ENCODE peak calls at places on chromosome 17, in five cellular contexts. G is astrocyte of the cerebellum, M is tibial artery, I is brain microvascular endothelial cell, A is fibroblast of the aortic adventitia. U is an unnamed sample.

GRCh38 chr17:56756536-56756935 is 77.2 kb downstream of the C17orf67 start:
- DNase-seq in M (no peak), A (peak), I (peak), G (peak), U (peak)

GRCh38 chr17:8892338-8892690 is 24.8 kb upstream of the PIK3R6 start:
- DNase-seq in G (no peak), A (no peak), M (no peak), I (peak), U (no peak)

GRCh38 chr17:3887394-3887793 is 5.5 kb downstream of the CAMKK1 start:
- DNase-seq in G (no peak), I (no peak), A (no peak), M (no peak), U (no peak)

GRCh38 chr17:55926276-55926995 is 175.6 kb downstream of the PCTP start:
- DNase-seq in M (no peak), G (no peak), A (no peak), I (no peak), U (peak)

GRCh38 chr17:68733241-68734176 is 132.3 kb upstream of the FAM20A start:
- DNase-seq in A (peak), I (peak), M (peak), G (no peak), U (no peak)

GRCh38 chr17:77471984-77472836 is 331.4 kb downstream of the SEC14L1 start:
- DNase-seq in M (no peak), A (peak), G (peak), I (no peak), U (peak)

GRCh38 chr17:32303861-32304288 is 38.1 kb downstream of the C17orf75 start:
- DNase-seq in I (no peak), G (no peak), M (no peak), A (no peak), U (no peak)

GRCh38 chr17:48104440-48104839 is 3.1 kb upstream of the SNX11 start:
- DNase-seq in G (no peak), A (no peak), M (no peak), I (no peak), U (no peak)

GRCh38 chr17:15999974-16000827 is 577 bp downstream of the TTC19 start:
- DNase-seq in A (peak), G (no peak), M (peak), I (peak), U (no peak)

GRCh38 chr17:31226373-31226772 is 70.7 kb downstream of the OMG start:
- DNase-seq in M (no peak), I (no peak), A (no peak), G (no peak), U (no peak)

GRCh38 chr17:71304498-71305158 is 816.2 kb upstream of the SOX9 start:
- DNase-seq in M (no peak), G (no peak), A (no peak), I (no peak), U (no peak)

GRCh38 chr17:56319531-56319930 is 166.3 kb downstream of the ANKFN1 start:
- DNase-seq in M (no peak), I (no peak), G (peak), A (peak), U (no peak)

GRCh38 chr17:21213491-21214014 is 408 bp downstream of the TMEM11 start:
- DNase-seq in I (peak), G (no peak), M (no peak), A (no peak), U (no peak)

GRCh38 chr17:9350083-9350482 is 225.5 kb downstream of the STX8 start:
- DNase-seq in M (no peak), A (peak), G (peak), I (peak), U (peak)

GRCh38 chr17:45110676-45111611 is 21.4 kb downstream of the PLCD3 start:
- DNase-seq in G (no peak), M (peak), A (peak), I (no peak), U (no peak)

GRCh38 chr17:47949197-47949759 is 7.9 kb downstream of the PNPO start:
- DNase-seq in M (peak), I (peak), G (peak), A (peak), U (peak)

GRCh38 chr17:60231234-60231633 is 81.5 kb downstream of the CA4 start:
- DNase-seq in M (no peak), A (peak), I (peak), G (peak), U (no peak)

GRCh38 chr17:78401246-78401645 is 22.8 kb downstream of the PGS1 start:
- DNase-seq in M (no peak), G (no peak), I (no peak), A (no peak), U (no peak)

DNA sequence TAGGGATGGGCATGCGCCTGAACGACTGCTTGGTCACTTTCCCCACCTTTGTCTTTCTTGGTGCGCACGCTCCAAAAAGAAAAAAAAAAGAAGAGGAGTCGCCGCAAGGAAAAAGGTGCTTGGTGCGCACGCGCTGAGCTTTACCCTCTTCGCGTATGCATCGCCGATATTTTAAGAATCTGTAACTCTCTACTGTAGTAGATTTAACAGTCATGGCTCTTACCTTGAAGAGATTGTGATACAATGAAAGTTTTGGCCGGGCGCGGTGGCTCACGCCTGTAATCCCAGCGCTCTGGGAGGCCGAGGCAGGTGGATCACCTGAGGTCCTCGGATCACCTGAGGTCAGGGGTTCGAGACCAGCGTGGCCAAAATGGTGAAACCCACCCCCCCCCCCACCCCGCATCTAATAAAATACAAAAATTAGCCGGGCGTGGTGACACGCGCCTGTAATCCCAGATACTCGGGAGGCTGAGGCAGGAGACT is 609 bp upstream of the FXR2 start:
- DNase-seq in A (no peak), I (no peak), G (no peak), M (no peak), U (no peak)
- H3K4me3 ChIP-seq in A (peak), I (peak), G (peak), M (peak), U (peak)

GRCh38 chr17:75684924-75685323 is 17.8 kb downstream of the SAP30BP start:
- DNase-seq in A (peak), G (no peak), M (no peak), I (no peak), U (no peak)

GRCh38 chr17:75685508-75685907 is 18.4 kb downstream of the SAP30BP start:
- DNase-seq in I (no peak), M (no peak), A (peak), G (no peak), U (no peak)

GRCh38 chr17:75681289-75681688 is 14.2 kb downstream of the SAP30BP start:
- DNase-seq in I (peak), A (peak), M (no peak), G (no peak), U (no peak)

GRCh38 chr17:75684249-75684648 is 17.1 kb downstream of the SAP30BP start:
- DNase-seq in I (peak), G (no peak), M (no peak), A (peak), U (no peak)

GRCh38 chr17:75683467-75684041 is 16.4 kb downstream of the SAP30BP start:
- DNase-seq in I (peak), A (peak), M (no peak), G (no peak), U (no peak)
- H3K4me3 ChIP-seq in I (no peak), A (no peak), M (no peak), G (no peak), U (no peak)

GRCh38 chr17:17694229-17695081 is 13.2 kb downstream of the RAI1 start:
- DNase-seq in A (peak), I (peak), G (no peak), M (peak), U (no peak)

GRCh38 chr17:17691468-17692263 is 10.4 kb downstream of the RAI1 start:
- DNase-seq in A (no peak), I (no peak), G (no peak), M (no peak), U (no peak)

GRCh38 chr17:17693955-17694228 is 12.6 kb downstream of the RAI1 start:
- DNase-seq in A (no peak), M (no peak), I (no peak), G (no peak), U (no peak)

GRCh38 chr17:17693253-17693954 is 12.1 kb downstream of the RAI1 start:
- DNase-seq in M (peak), G (no peak), I (no peak), A (no peak), U (no peak)

DNA sequence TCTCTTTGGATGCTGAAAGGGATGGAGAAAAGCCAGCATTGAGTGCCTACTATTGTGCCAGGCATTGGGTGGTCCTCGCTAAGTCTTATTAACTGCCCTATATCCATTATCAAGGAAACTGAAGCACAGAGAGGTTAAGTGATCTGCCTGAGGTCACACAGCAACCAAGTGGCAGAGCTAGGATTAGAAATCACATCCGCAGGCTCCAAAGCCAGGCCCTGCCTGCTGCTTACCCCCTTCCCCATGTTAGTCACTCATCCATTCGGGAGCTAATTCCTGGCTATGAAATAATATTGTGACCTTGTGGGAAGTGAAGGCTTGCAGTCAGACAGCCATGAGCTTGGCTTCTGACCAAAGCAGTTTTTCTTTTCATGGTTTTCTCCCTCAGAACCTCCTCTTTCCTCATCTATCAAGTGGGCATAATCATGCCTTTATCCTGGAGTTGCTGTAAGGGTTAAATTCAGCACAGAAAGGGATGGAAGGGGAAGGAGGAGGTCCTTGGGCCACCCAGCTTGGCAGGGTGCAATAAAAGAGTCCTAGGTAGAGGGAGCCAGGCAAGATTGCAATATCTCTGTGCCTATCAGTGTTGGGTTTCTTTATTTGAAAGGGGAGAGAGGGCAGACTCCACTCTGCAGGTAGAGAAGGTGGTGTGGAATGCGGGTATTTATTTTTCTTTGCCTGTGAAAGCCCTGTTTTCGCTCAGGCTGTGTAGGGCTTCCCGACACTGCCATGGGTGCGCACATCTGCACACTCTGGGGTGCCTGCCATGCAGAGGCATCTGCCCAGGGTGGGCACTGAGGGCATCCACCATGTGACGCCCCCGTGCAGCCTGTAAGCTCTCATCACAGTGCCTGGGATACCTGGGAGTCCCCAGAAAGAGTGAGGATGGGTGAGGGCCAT is 11.3 kb downstream of the RAI1 start:
- DNase-seq in M (no peak), I (no peak), G (no peak), A (no peak), U (no peak)
- H3K4me3 ChIP-seq in M (no peak), I (no peak), G (no peak), A (no peak), U (no peak)

DNA sequence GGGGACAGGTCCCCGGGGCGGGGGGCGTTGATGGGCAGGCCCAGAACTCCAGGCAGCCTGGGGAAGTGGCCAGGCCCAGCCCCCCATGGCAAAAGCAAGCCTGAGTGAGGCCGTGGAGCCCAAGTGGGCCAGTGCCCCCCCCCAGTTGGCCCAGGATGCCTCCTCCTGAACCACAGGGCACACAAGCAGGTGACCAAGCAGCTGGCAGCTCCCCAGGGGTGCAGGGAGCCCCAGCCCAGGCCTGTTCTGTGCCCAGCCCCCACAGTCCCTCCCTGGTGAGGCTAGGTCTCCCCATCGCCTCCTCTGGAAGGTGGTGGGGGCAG is 38.2 kb upstream of the PVALEF start:
- DNase-seq in A (no peak), M (no peak), G (no peak), I (no peak), U (no peak)
- H3K4me3 ChIP-seq in A (no peak), M (no peak), G (no peak), I (no peak), U (no peak)

GRCh38 chr17:51372345-51373004 is 112.1 kb downstream of the UTP18 start:
- DNase-seq in M (no peak), I (peak), A (peak), G (no peak), U (no peak)
- H3K4me3 ChIP-seq in M (no peak), I (peak), A (peak), G (no peak), U (no peak)

GRCh38 chr17:82153745-82154375 is 55.8 kb upstream of the FASN start:
- DNase-seq in G (peak), A (peak), I (peak), M (peak), U (peak)

GRCh38 chr17:82156284-82156925 is 56.2 kb downstream of the CCDC57 start:
- DNase-seq in A (no peak), G (no peak), I (no peak), M (no peak), U (no peak)

GRCh38 chr17:82153295-82153691 is 55.3 kb upstream of the FASN start:
- DNase-seq in A (no peak), G (no peak), M (no peak), I (no peak), U (no peak)

GRCh38 chr17:82155606-82156005 is 57.0 kb downstream of the CCDC57 start:
- DNase-seq in M (no peak), A (no peak), G (no peak), I (no peak), U (no peak)

GRCh38 chr17:82154881-82155331 is 56.9 kb upstream of the FASN start:
- DNase-seq in A (no peak), M (no peak), I (no peak), G (no peak), U (no peak)
- H3K4me3 ChIP-seq in A (no peak), M (no peak), I (no peak), G (no peak), U (no peak)

GRCh38 chr17:39619786-39620101 is 7.0 kb upstream of the PPP1R1B start:
- DNase-seq in M (no peak), I (no peak), G (no peak), A (no peak), U (no peak)

GRCh38 chr17:39622380-39623006 is 4.3 kb upstream of the PPP1R1B start:
- DNase-seq in A (no peak), I (no peak), G (no peak), M (no peak), U (no peak)

GRCh38 chr17:39623356-39623950 is 3.3 kb upstream of the PPP1R1B start:
- DNase-seq in G (peak), M (peak), A (peak), I (peak), U (no peak)

GRCh38 chr17:39624313-39624712 is 2.4 kb upstream of the PPP1R1B start:
- DNase-seq in I (no peak), M (no peak), A (no peak), G (no peak), U (no peak)

GRCh38 chr17:39621523-39622379 is 5.0 kb upstream of the PPP1R1B start:
- DNase-seq in I (peak), A (peak), M (peak), G (peak), U (peak)
- H3K4me3 ChIP-seq in I (no peak), A (no peak), M (no peak), G (no peak), U (no peak)

DNA sequence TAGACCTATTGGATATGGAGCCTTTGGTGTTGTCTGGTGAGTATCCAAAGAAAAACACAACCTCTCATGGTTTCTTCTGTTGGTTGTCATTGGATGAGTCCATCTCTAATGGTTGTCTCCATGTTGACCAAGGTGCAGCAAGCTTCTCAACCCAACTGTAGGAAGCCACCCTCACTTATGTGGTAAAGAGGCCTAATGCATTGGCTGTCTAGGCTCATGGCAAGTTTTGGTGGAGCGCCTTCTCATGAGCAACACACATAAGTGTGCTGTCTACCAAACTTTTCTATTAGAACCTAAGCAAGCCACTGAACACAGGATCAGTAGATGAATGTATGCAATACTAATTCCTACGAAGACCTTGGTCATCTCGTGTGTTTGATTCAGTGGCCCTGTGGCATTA is 819 bp downstream of the NLK start:
- DNase-seq in G (no peak), M (no peak), I (no peak), A (no peak), U (no peak)
- H3K4me3 ChIP-seq in G (peak), M (no peak), I (peak), A (peak), U (no peak)

GRCh38 chr17:76270770-76271668 is 5.9 kb downstream of the UBALD2 start:
- DNase-seq in G (no peak), M (no peak), A (no peak), I (no peak), U (no peak)

GRCh38 chr17:76272541-76273434 is 7.6 kb downstream of the UBALD2 start:
- DNase-seq in A (no peak), I (no peak), M (no peak), G (no peak), U (no peak)

GRCh38 chr17:76270127-76270592 is 5.0 kb downstream of the UBALD2 start:
- DNase-seq in A (no peak), I (no peak), M (no peak), G (no peak), U (no peak)

GRCh38 chr17:76273435-76273921 is 8.3 kb downstream of the UBALD2 start:
- DNase-seq in A (no peak), G (no peak), I (no peak), M (no peak), U (no peak)

GRCh38 chr17:76271669-76272540 is 6.8 kb downstream of the UBALD2 start:
- DNase-seq in G (no peak), I (no peak), M (no peak), A (no peak), U (no peak)
- H3K4me3 ChIP-seq in G (no peak), I (no peak), M (peak), A (no peak), U (no peak)